ENCODE peak calls at places on chromosomes 16 and 17, in four cellular contexts. Z, S, X and L are unnamed samples.
A peak's percentile ranks its signal among the peaks of the same experiment; 100 is the strongest.

GRCh38 chr17:869567-870530 is 87.7 kb downstream of the MRM3 start:
- DNase-seq in Z (no peak), S (no peak), X (no peak), L (no peak)

GRCh38 chr17:58693751-58694150 is 1.3 kb downstream of the RAD51C start:
- DNase-seq in Z (no peak), S (no peak), X (no peak), L (no peak)

GRCh38 chr16:1635070-1635469 is 22.9 kb downstream of the CRAMP1 start:
- DNase-seq in Z (no peak), S (no peak), X (no peak), L (no peak)

GRCh38 chr17:2635241-2635640 is 41.8 kb downstream of the PAFAH1B1 start:
- DNase-seq in Z (no peak), S (no peak), X (no peak), L (no peak)

GRCh38 chr16:67884684-67885083 is at the start of gene NRN1L:
- DNase-seq in Z (peak; percentile 99), S (no peak), X (peak; percentile 93), L (no peak)

GRCh38 chr17:44198721-44199552 is 747 bp downstream of the ATXN7L3 start:
- DNase-seq in Z (peak; percentile 97), S (no peak), X (peak; percentile 91), L (no peak)

GRCh38 chr16:71423865-71424264 is 18.0 kb downstream of the TLE7 start:
- DNase-seq in Z (no peak), S (no peak), X (no peak), L (no peak)

GRCh38 chr17:12342609-12343248 is 322.1 kb downstream of the MAP2K4 start:
- DNase-seq in Z (peak; percentile 24), S (no peak), X (peak; percentile 45), L (peak; percentile 5)

GRCh38 chr17:66542967-66543525 is 240.6 kb downstream of the PRKCA start:
- DNase-seq in Z (no peak), S (no peak), X (no peak), L (no peak)

DNA sequence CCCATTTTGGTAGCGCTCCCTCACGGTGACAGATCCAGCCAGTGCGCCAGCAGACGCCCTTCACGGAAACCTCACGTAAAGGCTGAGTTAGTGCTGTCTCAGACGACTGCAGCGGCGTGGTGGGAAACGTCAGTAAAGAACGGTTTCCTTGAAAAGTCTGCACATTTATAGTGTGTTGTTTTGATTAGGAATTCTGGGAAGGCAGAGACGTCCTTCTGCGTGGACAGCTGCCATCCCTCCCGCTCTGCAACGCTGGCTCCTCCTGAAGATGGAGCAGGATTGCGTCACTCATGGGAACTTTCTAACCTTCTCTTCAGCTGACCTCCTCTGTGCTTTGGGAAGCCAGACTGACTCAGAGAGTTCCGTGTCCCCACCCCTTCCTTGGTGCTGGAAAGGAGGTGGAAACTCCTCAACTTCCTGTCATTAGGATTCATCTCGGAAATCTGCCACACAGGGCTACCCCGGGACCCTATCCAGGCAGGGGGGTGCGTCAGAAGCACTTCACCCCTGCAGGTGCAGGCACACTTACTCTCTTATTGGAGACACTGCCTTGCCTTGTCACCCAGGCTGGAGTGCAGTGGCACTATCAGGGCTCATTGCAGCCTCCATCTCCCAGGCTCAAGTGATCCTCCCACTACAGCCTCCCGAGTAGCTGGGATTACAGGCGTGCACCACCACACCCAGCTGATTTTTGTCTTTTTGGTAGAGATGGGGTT is 24.3 kb upstream of the CRISPLD2 start:
- DNase-seq in Z (no peak), S (no peak), X (no peak), L (no peak)
- H3K27ac ChIP-seq in Z (no peak overlapping the region), S (no peak overlapping the region), X (no peak overlapping the region), L (no peak overlapping the region)

GRCh38 chr17:59840908-59841666 is 51.7 kb downstream of the TUBD1 start:
- DNase-seq in Z (no peak), S (no peak), X (no peak), L (no peak)

GRCh38 chr17:59844884-59845594 is 47.7 kb downstream of the TUBD1 start:
- DNase-seq in Z (no peak), S (no peak), X (no peak), L (no peak)

GRCh38 chr17:59845595-59846390 is 47.0 kb downstream of the TUBD1 start:
- DNase-seq in Z (no peak), S (no peak), X (peak; percentile 32), L (peak; percentile 88)

GRCh38 chr17:59840329-59840907 is 52.3 kb downstream of the TUBD1 start:
- DNase-seq in Z (no peak), S (no peak), X (no peak), L (no peak)

GRCh38 chr17:59842901-59843652 is 49.7 kb downstream of the TUBD1 start:
- DNase-seq in Z (no peak), S (peak; percentile 80), X (peak; percentile 25), L (peak; percentile 98)
- TF ChIP-seq REST in Z (peak; percentile 76), S (no peak), X (peak; percentile 44), L (peak; percentile 19)

DNA sequence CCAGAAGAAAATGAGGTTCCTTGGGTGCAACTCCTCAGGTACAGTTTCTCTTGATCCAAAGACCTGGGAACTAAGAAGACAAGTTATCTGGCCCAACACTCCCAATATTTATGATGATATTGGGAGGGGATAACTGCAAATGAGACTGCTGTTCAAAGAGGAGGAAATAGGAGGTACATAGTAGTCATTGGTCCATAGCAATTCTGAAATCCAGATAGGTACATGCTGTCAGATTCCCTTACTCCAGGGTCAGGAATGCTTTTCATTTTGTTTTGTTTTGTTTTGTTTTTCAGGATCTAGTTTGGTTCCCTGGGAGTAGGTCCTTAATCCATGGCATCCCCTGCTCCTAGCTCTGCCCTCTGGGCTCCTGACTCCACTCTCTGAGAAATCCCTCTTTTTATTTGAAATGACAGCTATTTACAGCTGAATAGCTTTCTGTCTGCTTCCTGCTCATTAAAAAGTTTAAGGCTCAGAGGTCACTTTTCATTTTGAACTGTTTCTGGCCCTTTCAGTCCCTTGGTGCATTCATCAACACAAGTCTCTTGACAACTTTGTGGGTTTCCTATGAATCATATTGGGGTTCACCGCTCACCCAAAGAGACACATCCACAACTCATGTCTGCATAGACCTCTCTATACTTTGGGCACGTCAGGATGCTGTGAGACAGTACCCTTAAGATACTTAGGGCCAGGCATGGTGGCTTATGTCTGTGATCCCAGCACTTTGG is 110.2 kb upstream of the C17orf78 start:
- DNase-seq in Z (no peak), S (no peak), X (no peak), L (no peak)
- H3K27ac ChIP-seq in Z (no peak overlapping the region), S (no peak overlapping the region), X (no peak overlapping the region), L (no peak overlapping the region)

GRCh38 chr17:45238155-45238774 is 16.6 kb downstream of the FMNL1 start:
- DNase-seq in Z (no peak), S (no peak), X (no peak), L (no peak)

GRCh38 chr17:45243750-45244149 is 18.1 kb downstream of the SPATA32 start:
- DNase-seq in Z (no peak), S (no peak), X (no peak), L (no peak)

GRCh38 chr17:45242015-45242414 is 19.9 kb downstream of the SPATA32 start:
- DNase-seq in Z (no peak), S (no peak), X (no peak), L (no peak)

GRCh38 chr17:45240905-45241314 is 19.2 kb downstream of the FMNL1 start:
- DNase-seq in Z (no peak), S (no peak), X (no peak), L (no peak)

GRCh38 chr17:45241315-45242011 is 19.8 kb downstream of the FMNL1 start:
- DNase-seq in Z (peak; percentile 88), S (no peak), X (peak; percentile 45), L (no peak)
- TF ChIP-seq REST in Z (no peak), S (no peak), X (no peak), L (no peak)

DNA sequence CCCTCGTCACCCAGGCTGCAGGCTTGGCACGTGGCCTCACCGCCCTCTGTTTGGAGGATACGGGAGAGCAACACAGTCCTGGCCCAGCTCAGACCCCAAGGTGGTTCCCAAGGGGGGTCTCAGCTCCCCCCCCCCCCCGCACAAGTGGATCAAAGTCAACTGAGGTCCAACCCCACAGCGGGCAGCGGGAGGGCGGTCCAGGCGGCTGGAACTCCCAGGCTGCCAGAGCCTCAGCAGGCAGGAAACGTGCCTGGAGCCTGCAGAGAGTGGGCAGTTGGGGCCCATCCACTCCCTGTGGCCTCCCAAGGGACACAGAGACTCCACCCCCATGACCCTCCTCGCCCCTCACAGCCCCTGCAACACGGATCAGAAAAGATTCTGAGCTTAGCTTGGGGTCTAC is 36.7 kb downstream of the PIEZO1 start:
- DNase-seq in Z (no peak), S (no peak), X (no peak), L (no peak)
- H3K27ac ChIP-seq in Z (no peak overlapping the region), S (no peak overlapping the region), X (no peak overlapping the region), L (no peak overlapping the region)

GRCh38 chr17:47917581-47917980 is 21.5 kb downstream of the SP2 start:
- DNase-seq in Z (no peak), S (no peak), X (no peak), L (no peak)

GRCh38 chr17:47918003-47918402 is 22.0 kb downstream of the SP2 start:
- DNase-seq in Z (no peak), S (no peak), X (no peak), L (no peak)

GRCh38 chr17:47915667-47916242 is 19.7 kb downstream of the SP2 start:
- DNase-seq in Z (no peak), S (no peak), X (no peak), L (no peak)

GRCh38 chr17:47916489-47917208 is 20.6 kb downstream of the SP2 start:
- DNase-seq in Z (no peak), S (no peak), X (no peak), L (no peak)

DNA sequence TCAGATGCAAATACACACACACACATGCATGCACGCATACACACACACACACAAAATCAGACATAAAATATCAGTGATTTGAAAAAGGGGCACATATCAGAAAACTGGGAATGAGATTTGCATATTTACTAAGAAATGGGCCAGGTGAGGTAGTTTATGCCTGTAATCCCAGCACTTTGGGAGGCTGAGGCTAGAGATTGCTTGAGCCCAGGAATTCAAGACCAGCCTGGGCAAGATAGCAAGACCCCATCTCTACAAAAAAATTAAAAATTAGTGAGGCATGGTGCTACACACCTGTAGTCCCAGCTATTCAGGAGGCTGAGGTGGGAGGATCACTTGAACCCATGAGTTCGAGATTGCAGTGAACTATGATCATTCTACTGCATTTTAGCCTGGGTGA is 22.4 kb upstream of the PNPO start:
- DNase-seq in Z (no peak), S (no peak), X (no peak), L (no peak)
- TF ChIP-seq REST in Z (no peak), S (no peak), X (no peak), L (no peak)

GRCh38 chr17:40448213-40448638 is 5.0 kb downstream of the IGFBP4 start:
- DNase-seq in Z (no peak), S (no peak), X (no peak), L (no peak)
- H3K27ac ChIP-seq in Z (no peak overlapping the region), S (no peak overlapping the region), X (no peak overlapping the region), L (no peak overlapping the region)